ENCODE peak calls at places on chromosomes 1 and 21, in nine cellular contexts. One of them, this sample, is unnamed.

GRCh38 chr1:236608930-236609726 is 4.8 kb upstream of the HEATR1 start:
- DNase-seq in cardiac fibroblast: peak; percentile 84
- DNase-seq in psoas muscle: peak; percentile 44
- DNase-seq in AG08395: peak; percentile 55
- DNase-seq in MV-4-11: peak; percentile 36
- DNase-seq in tibial nerve: no peak
- DNase-seq in HEK293T: peak; percentile 70
- DNase-seq in cardiac muscle cell: peak; percentile 81
- DNase-seq in C1 segment of cervical spinal cord: no peak
- DNase-seq in this sample: peak; percentile 77

GRCh38 chr1:223363057-223363855 is 720 bp downstream of the SUSD4 start:
- DNase-seq in cardiac fibroblast: peak; percentile 20
- DNase-seq in psoas muscle: peak; percentile 30
- DNase-seq in AG08395: peak; percentile 38
- DNase-seq in MV-4-11: no peak
- DNase-seq in tibial nerve: no peak
- DNase-seq in HEK293T: peak; percentile 37
- DNase-seq in cardiac muscle cell: peak; percentile 52
- DNase-seq in C1 segment of cervical spinal cord: no peak
- DNase-seq in this sample: peak; percentile 67

GRCh38 chr1:30109853-30110252 is 613.5 kb downstream of the MATN1 start:
- DNase-seq in cardiac fibroblast: peak; percentile 56
- DNase-seq in psoas muscle: peak; percentile 41
- DNase-seq in AG08395: peak; percentile 30
- DNase-seq in MV-4-11: no peak
- DNase-seq in tibial nerve: no peak
- DNase-seq in HEK293T: no peak
- DNase-seq in cardiac muscle cell: no peak
- DNase-seq in C1 segment of cervical spinal cord: no peak
- DNase-seq in this sample: no peak

GRCh38 chr21:34583926-34584563 is 30.9 kb downstream of the RCAN1 start:
- DNase-seq in cardiac fibroblast: peak; percentile 24
- DNase-seq in psoas muscle: no peak
- DNase-seq in AG08395: peak; percentile 32
- DNase-seq in MV-4-11: no peak
- DNase-seq in tibial nerve: no peak
- DNase-seq in HEK293T: no peak
- DNase-seq in cardiac muscle cell: no peak
- DNase-seq in C1 segment of cervical spinal cord: no peak
- DNase-seq in this sample: no peak

GRCh38 chr1:53025034-53025777 is 36.8 kb upstream of the PODN start:
- DNase-seq in cardiac fibroblast: peak; percentile 85
- DNase-seq in psoas muscle: peak; percentile 59
- DNase-seq in AG08395: peak; percentile 76
- DNase-seq in MV-4-11: no peak
- DNase-seq in tibial nerve: peak; percentile 73
- DNase-seq in HEK293T: peak; percentile 25
- DNase-seq in cardiac muscle cell: peak; percentile 94
- DNase-seq in C1 segment of cervical spinal cord: no peak
- DNase-seq in this sample: peak; percentile 38

GRCh38 chr1:55506686-55507577 is 291.8 kb upstream of the USP24 start:
- DNase-seq in cardiac fibroblast: peak; percentile 23
- DNase-seq in psoas muscle: no peak
- DNase-seq in AG08395: peak; percentile 54
- DNase-seq in MV-4-11: no peak
- DNase-seq in tibial nerve: no peak
- DNase-seq in HEK293T: no peak
- DNase-seq in cardiac muscle cell: no peak
- DNase-seq in C1 segment of cervical spinal cord: no peak
- DNase-seq in this sample: no peak

GRCh38 chr1:212518188-212518951 is 85.7 kb downstream of the NENF start:
- DNase-seq in cardiac fibroblast: peak; percentile 81
- DNase-seq in psoas muscle: peak; percentile 70
- DNase-seq in AG08395: peak; percentile 40
- DNase-seq in MV-4-11: no peak
- DNase-seq in tibial nerve: no peak
- DNase-seq in HEK293T: no peak
- DNase-seq in cardiac muscle cell: no peak
- DNase-seq in C1 segment of cervical spinal cord: no peak
- DNase-seq in this sample: no peak

GRCh38 chr1:236141447-236142357 is 637 bp upstream of the GPR137B start:
- DNase-seq in cardiac fibroblast: peak; percentile 53
- DNase-seq in psoas muscle: peak; percentile 27
- DNase-seq in AG08395: peak; percentile 48
- DNase-seq in MV-4-11: no peak
- DNase-seq in tibial nerve: no peak
- DNase-seq in HEK293T: peak; percentile 64
- DNase-seq in cardiac muscle cell: peak; percentile 52
- DNase-seq in C1 segment of cervical spinal cord: no peak
- DNase-seq in this sample: peak; percentile 63

GRCh38 chr1:205286335-205286950 is 35.1 kb downstream of the NUAK2 start:
- DNase-seq in cardiac fibroblast: no peak
- DNase-seq in psoas muscle: no peak
- DNase-seq in AG08395: no peak
- DNase-seq in MV-4-11: peak; percentile 87
- DNase-seq in tibial nerve: no peak
- DNase-seq in HEK293T: no peak
- DNase-seq in cardiac muscle cell: no peak
- DNase-seq in C1 segment of cervical spinal cord: no peak
- DNase-seq in this sample: no peak

GRCh38 chr1:208520700-208521099 is 276.5 kb upstream of the PLXNA2 start:
- DNase-seq in cardiac fibroblast: no peak
- DNase-seq in psoas muscle: no peak
- DNase-seq in AG08395: peak; percentile 31
- DNase-seq in MV-4-11: no peak
- DNase-seq in tibial nerve: no peak
- DNase-seq in HEK293T: no peak
- DNase-seq in cardiac muscle cell: no peak
- DNase-seq in C1 segment of cervical spinal cord: no peak
- DNase-seq in this sample: no peak

GRCh38 chr1:174273190-174273589 is 113.9 kb downstream of the RABGAP1L start:
- DNase-seq in cardiac fibroblast: no peak
- DNase-seq in psoas muscle: no peak
- DNase-seq in AG08395: no peak
- DNase-seq in MV-4-11: no peak
- DNase-seq in tibial nerve: no peak
- DNase-seq in HEK293T: no peak
- DNase-seq in cardiac muscle cell: no peak
- DNase-seq in C1 segment of cervical spinal cord: no peak
- DNase-seq in this sample: no peak

GRCh38 chr1:15680131-15680530 is 4.0 kb upstream of the PLEKHM2 start:
- DNase-seq in cardiac fibroblast: peak; percentile 67
- DNase-seq in psoas muscle: peak; percentile 30
- DNase-seq in AG08395: peak; percentile 84
- DNase-seq in MV-4-11: no peak
- DNase-seq in tibial nerve: no peak
- DNase-seq in HEK293T: no peak
- DNase-seq in cardiac muscle cell: no peak
- DNase-seq in C1 segment of cervical spinal cord: no peak
- DNase-seq in this sample: no peak

GRCh38 chr1:36542962-36543515 is 60.3 kb upstream of the CSF3R start:
- DNase-seq in cardiac fibroblast: no peak
- DNase-seq in psoas muscle: no peak
- DNase-seq in AG08395: no peak
- DNase-seq in MV-4-11: no peak
- DNase-seq in tibial nerve: no peak
- DNase-seq in HEK293T: peak; percentile 50
- DNase-seq in cardiac muscle cell: peak; percentile 34
- DNase-seq in C1 segment of cervical spinal cord: no peak
- DNase-seq in this sample: no peak

GRCh38 chr21:36482181-36482580 is 2.3 kb upstream of the CLDN14 start:
- DNase-seq in cardiac fibroblast: no peak
- DNase-seq in psoas muscle: no peak
- DNase-seq in AG08395: no peak
- DNase-seq in MV-4-11: no peak
- DNase-seq in tibial nerve: no peak
- DNase-seq in HEK293T: no peak
- DNase-seq in cardiac muscle cell: no peak
- DNase-seq in C1 segment of cervical spinal cord: no peak
- DNase-seq in this sample: no peak

GRCh38 chr1:63640633-63641567 is 47.7 kb downstream of the PGM1 start:
- DNase-seq in cardiac fibroblast: no peak
- DNase-seq in psoas muscle: no peak
- DNase-seq in AG08395: no peak
- DNase-seq in MV-4-11: peak; percentile 52
- DNase-seq in tibial nerve: no peak
- DNase-seq in HEK293T: no peak
- DNase-seq in cardiac muscle cell: no peak
- DNase-seq in C1 segment of cervical spinal cord: no peak
- DNase-seq in this sample: no peak

GRCh38 chr1:209937996-209938959 is at the start of gene SYT14:
- DNase-seq in cardiac fibroblast: peak; percentile 64
- DNase-seq in psoas muscle: peak; percentile 21
- DNase-seq in AG08395: peak; percentile 11
- DNase-seq in MV-4-11: no peak
- DNase-seq in tibial nerve: no peak
- DNase-seq in HEK293T: peak; percentile 81
- DNase-seq in cardiac muscle cell: peak; percentile 77
- DNase-seq in C1 segment of cervical spinal cord: no peak
- DNase-seq in this sample: peak; percentile 85

GRCh38 chr1:204278973-204279372 is 65.2 kb upstream of the GOLT1A start:
- DNase-seq in cardiac fibroblast: no peak
- DNase-seq in psoas muscle: no peak
- DNase-seq in AG08395: no peak
- DNase-seq in MV-4-11: no peak
- DNase-seq in tibial nerve: no peak
- DNase-seq in HEK293T: no peak
- DNase-seq in cardiac muscle cell: no peak
- DNase-seq in C1 segment of cervical spinal cord: no peak
- DNase-seq in this sample: no peak

GRCh38 chr1:159228554-159228953 is 23.9 kb downstream of the ACKR1 start:
- DNase-seq in cardiac fibroblast: no peak
- DNase-seq in psoas muscle: no peak
- DNase-seq in AG08395: no peak
- DNase-seq in MV-4-11: no peak
- DNase-seq in tibial nerve: no peak
- DNase-seq in HEK293T: no peak
- DNase-seq in cardiac muscle cell: no peak
- DNase-seq in C1 segment of cervical spinal cord: no peak
- DNase-seq in this sample: no peak

GRCh38 chr1:182485861-182486260 is 35.9 kb downstream of the RGSL1 start:
- DNase-seq in cardiac fibroblast: no peak
- DNase-seq in psoas muscle: no peak
- DNase-seq in AG08395: no peak
- DNase-seq in MV-4-11: peak; percentile 50
- DNase-seq in tibial nerve: no peak
- DNase-seq in HEK293T: no peak
- DNase-seq in cardiac muscle cell: no peak
- DNase-seq in C1 segment of cervical spinal cord: no peak
- DNase-seq in this sample: no peak

GRCh38 chr1:4599521-4599920 is 54.9 kb upstream of the AJAP1 start:
- DNase-seq in cardiac fibroblast: no peak
- DNase-seq in psoas muscle: no peak
- DNase-seq in AG08395: no peak
- DNase-seq in MV-4-11: no peak
- DNase-seq in tibial nerve: no peak
- DNase-seq in HEK293T: no peak
- DNase-seq in cardiac muscle cell: no peak
- DNase-seq in C1 segment of cervical spinal cord: no peak
- DNase-seq in this sample: no peak

GRCh38 chr1:205144751-205145150 is 23.0 kb upstream of the RBBP5 start:
- DNase-seq in cardiac fibroblast: peak; percentile 73
- DNase-seq in psoas muscle: no peak
- DNase-seq in AG08395: peak; percentile 69
- DNase-seq in MV-4-11: no peak
- DNase-seq in tibial nerve: no peak
- DNase-seq in HEK293T: no peak
- DNase-seq in cardiac muscle cell: peak; percentile 2
- DNase-seq in C1 segment of cervical spinal cord: no peak
- DNase-seq in this sample: no peak

GRCh38 chr1:95033843-95034242 is 38.9 kb downstream of the ALG14 start:
- DNase-seq in cardiac fibroblast: no peak
- DNase-seq in psoas muscle: no peak
- DNase-seq in AG08395: no peak
- DNase-seq in MV-4-11: no peak
- DNase-seq in tibial nerve: no peak
- DNase-seq in HEK293T: no peak
- DNase-seq in cardiac muscle cell: no peak
- DNase-seq in C1 segment of cervical spinal cord: no peak
- DNase-seq in this sample: no peak

GRCh38 chr1:186848509-186849130 is 19.9 kb downstream of the PLA2G4A start:
- DNase-seq in cardiac fibroblast: peak; percentile 39
- DNase-seq in psoas muscle: no peak
- DNase-seq in AG08395: no peak
- DNase-seq in MV-4-11: no peak
- DNase-seq in tibial nerve: no peak
- DNase-seq in HEK293T: no peak
- DNase-seq in cardiac muscle cell: no peak
- DNase-seq in C1 segment of cervical spinal cord: no peak
- DNase-seq in this sample: no peak

GRCh38 chr1:115702993-115703392 is 61.2 kb downstream of the VANGL1 start:
- DNase-seq in cardiac fibroblast: no peak
- DNase-seq in psoas muscle: no peak
- DNase-seq in AG08395: no peak
- DNase-seq in MV-4-11: no peak
- DNase-seq in tibial nerve: no peak
- DNase-seq in HEK293T: no peak
- DNase-seq in cardiac muscle cell: no peak
- DNase-seq in C1 segment of cervical spinal cord: no peak
- DNase-seq in this sample: no peak

GRCh38 chr1:193589597-193590040 is 403.2 kb upstream of the B3GALT2 start:
- DNase-seq in cardiac fibroblast: peak; percentile 78
- DNase-seq in psoas muscle: no peak
- DNase-seq in AG08395: no peak
- DNase-seq in MV-4-11: no peak
- DNase-seq in tibial nerve: peak; percentile 15
- DNase-seq in HEK293T: no peak
- DNase-seq in cardiac muscle cell: no peak
- DNase-seq in C1 segment of cervical spinal cord: no peak
- DNase-seq in this sample: no peak

This sample was measured in glutamatergic neuron.